ENCODE peak calls at places on chromosome 6, in four cellular contexts. G, K, Z and D are unnamed samples.

GRCh38 chr6:89828988-89829590 is 591 bp upstream of the CASP8AP2 start:
- DNase-seq in G (no peak), K (peak), Z (no peak), D (no peak)

GRCh38 chr6:130434174-130434873 is 68.5 kb downstream of the TMEM200A start:
- DNase-seq in G (no peak), K (no peak), Z (peak), D (no peak)

GRCh38 chr6:32973144-32973854 is 4.9 kb downstream of the BRD2 start:
- DNase-seq in G (no peak), K (no peak), Z (no peak), D (no peak)

GRCh38 chr6:6494677-6495076 is 93.8 kb upstream of the LY86 start:
- DNase-seq in G (peak), K (no peak), Z (no peak), D (peak)

GRCh38 chr6:121731381-121731780 is 295.9 kb downstream of the GJA1 start:
- DNase-seq in G (no peak), K (no peak), Z (no peak), D (no peak)

GRCh38 chr6:3363296-3364025 is 93.4 kb downstream of the SLC22A23 start:
- DNase-seq in G (peak), K (no peak), Z (no peak), D (no peak)

GRCh38 chr6:31473244-31473643 is 24.7 kb upstream of the MICB start:
- DNase-seq in G (no peak), K (no peak), Z (no peak), D (no peak)

GRCh38 chr6:128235556-128235955 is 284.8 kb downstream of the PTPRK start:
- DNase-seq in G (no peak), K (no peak), Z (no peak), D (no peak)

GRCh38 chr6:88422831-88423230 is 256.7 kb upstream of the CNR1 start:
- DNase-seq in G (no peak), K (no peak), Z (no peak), D (no peak)

GRCh38 chr6:77604476-77604875 is 48.4 kb upstream of the MEI4 start:
- DNase-seq in G (no peak), K (no peak), Z (no peak), D (no peak)

GRCh38 chr6:147161974-147162495 is 42.2 kb upstream of the STXBP5 start:
- DNase-seq in G (no peak), K (no peak), Z (peak), D (no peak)

GRCh38 chr6:3041147-3041546 is 27.1 kb upstream of the RIPK1 start:
- DNase-seq in G (no peak), K (no peak), Z (no peak), D (no peak)

GRCh38 chr6:3162565-3163247 is 5.4 kb upstream of the TUBB2A start:
- DNase-seq in G (peak), K (peak), Z (peak), D (peak)

GRCh38 chr6:83921315-83921714 is 61.8 kb downstream of the CYB5R4 start:
- DNase-seq in G (no peak), K (no peak), Z (no peak), D (no peak)

GRCh38 chr6:158016571-158017383 is 35.1 kb downstream of the SYNJ2 start:
- DNase-seq in G (no peak), K (no peak), Z (no peak), D (no peak)

GRCh38 chr6:154343473-154344308 is 12.9 kb downstream of the IPCEF1 start:
- DNase-seq in G (peak), K (no peak), Z (peak), D (no peak)

GRCh38 chr6:147577466-147577865 is 69.0 kb downstream of the SAMD5 start:
- DNase-seq in G (no peak), K (no peak), Z (no peak), D (no peak)

GRCh38 chr6:153312633-153313032 is 181.6 kb upstream of the RGS17 start:
- DNase-seq in G (peak), K (peak), Z (peak), D (no peak)

GRCh38 chr6:79737172-79737571 is 106.0 kb downstream of the SH3BGRL2 start:
- DNase-seq in G (no peak), K (no peak), Z (no peak), D (no peak)

GRCh38 chr6:34015576-34015975 is 130.3 kb downstream of the GRM4 start:
- DNase-seq in G (no peak), K (no peak), Z (peak), D (no peak)

GRCh38 chr6:96611342-96611964 is 48.5 kb downstream of the FHL5 start:
- DNase-seq in G (no peak), K (no peak), Z (no peak), D (no peak)

GRCh38 chr6:151051164-151051563 is 185.7 kb downstream of the MTHFD1L start:
- DNase-seq in G (no peak), K (no peak), Z (no peak), D (no peak)

GRCh38 chr6:142372348-142372747 is 70.5 kb downstream of the ADGRG6 start:
- DNase-seq in G (no peak), K (no peak), Z (no peak), D (no peak)

GRCh38 chr6:31794294-31794865 is 1.2 kb downstream of the VARS1 start:
- DNase-seq in G (no peak), K (no peak), Z (peak), D (no peak)

GRCh38 chr6:75397806-75398465 is 95.7 kb downstream of the FILIP1 start:
- DNase-seq in G (no peak), K (no peak), Z (peak), D (no peak)

DNA sequence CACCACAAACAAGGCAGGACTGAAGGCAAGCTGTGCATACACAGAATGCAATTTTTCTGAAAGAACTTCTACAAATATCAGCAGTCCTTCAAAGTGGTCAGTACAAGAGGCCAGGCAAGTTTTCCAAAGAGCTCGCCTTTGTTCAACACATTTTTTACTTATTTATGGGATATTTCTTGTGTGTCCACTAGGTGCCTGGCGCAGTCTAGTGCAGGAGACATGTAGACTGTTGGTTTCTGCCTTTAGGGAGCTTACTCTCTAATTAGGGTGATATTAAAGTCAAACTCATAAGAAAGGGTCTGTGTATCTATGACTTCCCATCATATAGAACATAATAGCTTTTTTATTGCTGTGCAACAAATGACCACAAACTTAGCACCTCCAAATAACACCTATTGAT is 21.2 kb upstream of the VEGFA start:
- DNase-seq in G (no peak), K (no peak), Z (no peak), D (no peak)
- TF ChIP-seq CTCF in G (no peak), K (no peak), Z (peak), D (no peak)

GRCh38 chr6:25175656-25176055 is 103.5 kb upstream of the CARMIL1 start:
- DNase-seq in G (no peak), K (no peak), Z (no peak), D (no peak)
- TF ChIP-seq CTCF in G (no peak), K (no peak), Z (no peak), D (no peak)

GRCh38 chr6:140052757-140053729 is 678.6 kb upstream of the CITED2 start:
- DNase-seq in G (no peak), K (no peak), Z (peak), D (no peak)
- TF ChIP-seq CTCF in G (no peak), K (no peak), Z (peak), D (no peak)

DNA sequence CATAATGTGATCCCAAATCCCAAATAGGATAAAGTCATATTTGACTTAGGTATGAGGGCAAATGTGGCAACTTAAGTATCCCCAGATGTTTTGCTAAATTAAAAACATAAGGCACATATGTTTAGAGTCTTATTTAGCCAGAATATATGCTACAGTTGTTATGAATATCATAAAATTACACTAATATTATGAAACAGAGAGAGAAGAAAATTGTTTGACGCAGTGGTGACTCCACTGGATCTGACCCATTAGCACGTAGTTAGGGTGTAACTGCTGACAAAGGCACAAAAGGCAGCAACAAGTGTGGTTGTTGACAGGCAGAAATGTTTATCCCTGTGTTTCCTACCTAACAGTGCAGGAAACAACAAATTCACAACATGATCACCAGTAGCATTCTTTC is 152.4 kb upstream of the THBS2 start:
- DNase-seq in G (no peak), K (no peak), Z (no peak), D (no peak)
- TF ChIP-seq CTCF in G (no peak), K (no peak), Z (no peak), D (no peak)

GRCh38 chr6:46129634-46130505 is at the start of gene ENPP4:
- DNase-seq in G (peak), K (peak), Z (no peak), D (peak)
- TF ChIP-seq CTCF in G (no peak), K (no peak), Z (no peak), D (no peak)